ENCODE peak calls at places on chromosomes 16 and 17, in eight cellular contexts. G is left lung, R is aorta, W is psoas muscle, F is hepatocyte, V is vagina, D is Peyer's patch, L is SJSA1. N is an unnamed sample. For H3K4me1, the result is how much of the 10 kb centered on the place peaks cover.

GRCh38 chr16:66364117-66364958 is 2.2 kb upstream of the CDH5 start:
- DNase-seq in G (no peak), R (no peak), W (peak), F (no peak), V (no peak), D (no peak), L (no peak), N (peak)

GRCh38 chr16:30407794-30408534 is 558 bp downstream of the ZNF771 start:
- DNase-seq in G (no peak), R (no peak), W (no peak), F (no peak), V (no peak), D (no peak), L (no peak), N (no peak)

GRCh38 chr16:2054543-2055245 is 6.9 kb downstream of the TSC2 start:
- DNase-seq in G (no peak), R (no peak), W (no peak), F (no peak), V (no peak), D (peak), L (no peak), N (peak)

GRCh38 chr17:12769981-12770380 is 19.3 kb upstream of the ARHGAP44 start:
- DNase-seq in G (no peak), R (no peak), W (no peak), F (no peak), V (no peak), D (no peak), L (no peak), N (no peak)

GRCh38 chr17:33240397-33240796 is 52.7 kb downstream of the ASIC2 start:
- DNase-seq in G (no peak), R (no peak), W (no peak), F (no peak), V (no peak), D (no peak), L (no peak), N (no peak)

GRCh38 chr17:16297367-16298139 is 55.7 kb downstream of the CENPV start:
- DNase-seq in G (no peak), R (peak), W (no peak), F (peak), V (no peak), D (peak), L (no peak), N (peak)

GRCh38 chr17:31508310-31509094 is 117.0 kb downstream of the RAB11FIP4 start:
- DNase-seq in G (no peak), R (no peak), W (peak), F (no peak), V (no peak), D (peak), L (no peak), N (no peak)

GRCh38 chr16:89096768-89097527 is 3.3 kb downstream of the ACSF3 start:
- DNase-seq in G (peak), R (no peak), W (no peak), F (no peak), V (no peak), D (no peak), L (no peak), N (no peak)

GRCh38 chr16:66569131-66569530 is 2.9 kb downstream of the CMTM1 start:
- DNase-seq in G (no peak), R (no peak), W (no peak), F (no peak), V (no peak), D (no peak), L (peak), N (no peak)

GRCh38 chr16:83995756-83996155 is 27.7 kb downstream of the NECAB2 start:
- DNase-seq in G (no peak), R (no peak), W (no peak), F (peak), V (no peak), D (no peak), L (no peak), N (peak)

GRCh38 chr16:87578531-87578930 is 23.8 kb upstream of the JPH3 start:
- DNase-seq in G (peak), R (peak), W (no peak), F (no peak), V (no peak), D (no peak), L (no peak), N (no peak)

GRCh38 chr17:6365187-6365943 is 69.6 kb downstream of the AIPL1 start:
- DNase-seq in G (no peak), R (no peak), W (no peak), F (peak), V (peak), D (no peak), L (no peak), N (no peak)

GRCh38 chr17:20263595-20263994 is 203.7 kb downstream of the LGALS9B start:
- DNase-seq in G (no peak), R (no peak), W (no peak), F (no peak), V (no peak), D (no peak), L (peak), N (no peak)

GRCh38 chr17:2929881-2930533 is 133.4 kb downstream of the OR1D5 start:
- DNase-seq in G (no peak), R (no peak), W (no peak), F (peak), V (no peak), D (peak), L (peak), N (peak)

GRCh38 chr17:66348605-66349165 is 46.3 kb downstream of the PRKCA start:
- DNase-seq in G (no peak), R (no peak), W (no peak), F (peak), V (no peak), D (peak), L (peak), N (peak)

GRCh38 chr17:40602445-40603443 is 37.5 kb upstream of the CCR7 start:
- DNase-seq in G (no peak), R (no peak), W (no peak), F (no peak), V (no peak), D (no peak), L (no peak), N (no peak)

GRCh38 chr16:11004957-11005610 is 60.7 kb downstream of the CLEC16A start:
- DNase-seq in G (no peak), R (no peak), W (no peak), F (no peak), V (no peak), D (no peak), L (no peak), N (no peak)

GRCh38 chr16:49856741-49857330 is 924 bp upstream of the ZNF423 start:
- DNase-seq in G (peak), R (peak), W (peak), F (peak), V (no peak), D (peak), L (peak), N (peak)

GRCh38 chr16:53878216-53878615 is 174.3 kb downstream of the FTO start:
- DNase-seq in G (no peak), R (no peak), W (no peak), F (no peak), V (no peak), D (no peak), L (no peak), N (no peak)

GRCh38 chr16:9053006-9053601 is 38.3 kb upstream of the HAPSTR1 start:
- DNase-seq in G (no peak), R (peak), W (peak), F (peak), V (no peak), D (peak), L (no peak), N (peak)

GRCh38 chr17:7056386-7056785 is 12.5 kb upstream of the SLC16A11 start:
- DNase-seq in G (no peak), R (no peak), W (no peak), F (no peak), V (no peak), D (no peak), L (peak), N (no peak)

GRCh38 chr17:28538296-28538895 is 14.0 kb downstream of the UNC119 start:
- DNase-seq in G (no peak), R (peak), W (no peak), F (no peak), V (no peak), D (no peak), L (no peak), N (no peak)
- H3K27ac ChIP-seq in G (no peak), R (no peak), W (no peak), F (no peak), V (no peak), D (no peak), L (no peak), N (no peak)

GRCh38 chr16:4115209-4115940 is 867 bp downstream of the ADCY9 start:
- DNase-seq in G (peak), R (peak), W (peak), F (peak), V (no peak), D (peak), L (peak), N (peak)

GRCh38 chr16:4114257-4115208 is 1.7 kb downstream of the ADCY9 start:
- DNase-seq in G (peak), R (peak), W (peak), F (no peak), V (no peak), D (no peak), L (no peak), N (no peak)

GRCh38 chr16:4115941-4116327 is 308 bp downstream of the ADCY9 start:
- DNase-seq in G (no peak), R (no peak), W (no peak), F (no peak), V (no peak), D (no peak), L (no peak), N (no peak)

GRCh38 chr16:4117250-4117578 is 972 bp upstream of the ADCY9 start:
- DNase-seq in G (no peak), R (no peak), W (no peak), F (no peak), V (no peak), D (no peak), L (no peak), N (no peak)

DNA sequence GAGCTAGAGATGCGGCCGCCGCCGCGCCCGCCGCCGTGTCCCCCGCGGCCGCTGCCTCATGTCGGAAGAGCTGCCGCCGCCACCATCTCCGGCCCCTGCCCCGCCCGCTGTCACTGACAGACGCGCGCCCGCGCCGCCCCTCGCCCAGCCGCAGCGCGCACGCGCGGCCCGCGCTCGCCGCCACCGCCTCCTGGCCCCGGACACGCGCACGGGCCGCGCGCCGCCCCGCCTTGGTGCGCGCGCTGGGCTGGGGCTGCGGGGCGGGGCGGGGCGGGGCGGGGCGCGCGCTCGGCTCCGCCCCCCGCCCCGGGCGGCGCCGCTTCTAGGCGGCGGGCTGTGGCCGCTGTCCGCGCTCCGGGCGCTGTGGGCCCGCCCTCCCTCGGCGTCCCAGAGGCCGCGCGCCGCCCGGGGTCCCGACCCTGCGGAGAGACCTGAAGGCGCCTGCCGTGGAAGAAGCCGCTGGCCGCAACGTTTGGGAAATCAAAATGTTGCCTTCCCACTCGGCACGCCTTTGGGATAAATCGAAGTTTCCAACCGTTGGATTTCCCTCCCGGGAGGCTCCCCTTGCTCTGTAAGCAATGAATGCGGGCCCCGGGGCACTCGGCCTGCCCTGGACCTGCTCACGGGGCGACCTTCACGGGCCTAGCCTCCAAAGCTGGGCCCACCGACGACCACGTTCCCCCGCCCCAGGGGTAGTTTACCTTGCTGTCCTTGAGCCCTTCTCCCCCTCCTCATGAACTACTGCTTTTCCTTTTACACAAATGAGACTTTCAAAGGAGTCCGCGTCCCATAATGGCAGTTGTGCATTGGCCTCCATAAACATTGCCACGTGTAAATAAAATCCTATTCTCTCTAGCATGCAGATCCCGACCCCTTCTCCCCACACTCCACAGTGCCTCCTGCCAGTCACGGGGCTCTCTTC is at the start of gene ADCY9:
- DNase-seq in G (peak), R (peak), W (peak), F (peak), V (no peak), D (peak), L (peak), N (peak)
- H3K4me1 ChIP-seq in G (under half), R (under half), W (under half), F (under half), V (half or more), D (under half), L (under half), N (under half)

DNA sequence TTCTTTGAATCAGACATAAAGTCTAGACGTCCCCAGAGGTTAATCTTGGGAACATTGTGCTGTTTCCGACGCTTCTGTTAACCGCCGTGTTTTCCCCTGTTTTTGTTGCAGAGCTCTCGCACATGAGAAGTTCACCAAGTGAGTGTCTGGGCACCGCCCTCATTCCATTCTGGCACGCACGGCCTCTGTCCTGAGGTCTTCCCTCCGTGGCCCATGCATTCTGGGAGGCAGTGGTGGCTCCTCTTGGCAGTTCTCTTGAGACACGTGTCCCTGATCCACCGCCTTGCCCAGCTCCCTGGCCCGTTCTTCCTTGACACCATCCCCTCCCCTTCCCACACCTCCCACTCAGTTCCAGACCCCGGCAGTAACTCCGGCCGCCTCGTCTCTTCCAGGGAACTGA is 86.0 kb upstream of the PLCG2 start:
- DNase-seq in G (peak), R (no peak), W (no peak), F (no peak), V (no peak), D (no peak), L (peak), N (no peak)
- H3K27ac ChIP-seq in G (no peak), R (no peak), W (no peak), F (no peak), V (peak), D (no peak), L (peak), N (peak)

GRCh38 chr16:27238591-27238990 is 30.0 kb downstream of the NSMCE1 start:
- DNase-seq in G (no peak), R (no peak), W (no peak), F (no peak), V (no peak), D (peak), L (no peak), N (no peak)

GRCh38 chr16:27239026-27239425 is 29.5 kb downstream of the NSMCE1 start:
- DNase-seq in G (no peak), R (no peak), W (no peak), F (no peak), V (peak), D (peak), L (no peak), N (no peak)

GRCh38 chr16:27240948-27241531 is 27.5 kb downstream of the NSMCE1 start:
- DNase-seq in G (no peak), R (no peak), W (no peak), F (no peak), V (peak), D (peak), L (no peak), N (no peak)

GRCh38 chr16:27241658-27242057 is 26.9 kb downstream of the NSMCE1 start:
- DNase-seq in G (no peak), R (no peak), W (no peak), F (no peak), V (peak), D (peak), L (no peak), N (no peak)

DNA sequence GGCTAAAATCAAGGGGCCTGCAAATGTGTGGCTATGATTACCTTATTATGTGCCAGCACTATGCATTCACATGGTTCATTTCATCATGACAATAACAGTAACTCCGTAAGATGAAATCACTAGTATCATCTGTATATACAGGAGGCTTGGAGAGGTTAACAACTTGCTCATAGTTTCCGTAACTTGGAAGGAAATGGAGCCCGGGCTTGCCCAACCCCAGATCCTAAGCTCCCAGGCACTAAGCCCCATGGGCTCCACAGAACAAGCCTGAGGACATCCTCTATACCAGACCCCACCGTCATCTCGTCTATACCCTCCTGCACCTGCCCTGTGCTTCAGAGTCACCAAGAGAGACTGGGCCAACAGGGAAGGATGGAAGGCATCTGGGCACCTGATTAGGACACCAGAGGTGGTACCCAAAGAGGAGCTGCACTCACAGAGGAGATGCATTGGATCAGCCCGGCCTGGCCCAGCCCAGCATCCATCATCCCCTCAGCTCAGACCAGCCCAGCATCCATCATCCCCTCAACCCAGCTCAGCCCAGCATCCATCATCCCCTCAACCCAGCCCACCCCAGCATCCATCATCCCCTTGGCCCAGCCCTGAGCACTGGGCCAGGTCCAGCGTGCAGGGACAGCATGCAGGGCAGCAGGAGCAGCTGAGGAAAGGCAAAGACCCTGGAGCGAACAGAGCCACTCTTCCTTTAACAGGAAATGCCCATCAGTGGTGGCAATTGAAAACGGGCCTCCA is 28.5 kb downstream of the NSMCE1 start:
- DNase-seq in G (no peak), R (no peak), W (no peak), F (no peak), V (peak), D (peak), L (no peak), N (no peak)
- H3K4me1 ChIP-seq in G (half or more), R (under half), W (under half), F (under half), V (half or more), D (under half), L (under half), N (half or more)

GRCh38 chr17:4201231-4201630 is 58.2 kb downstream of the CYB5D2 start:
- DNase-seq in G (no peak), R (no peak), W (no peak), F (no peak), V (no peak), D (no peak), L (no peak), N (no peak)

GRCh38 chr17:4206945-4207344 is 56.8 kb downstream of the ANKFY1 start:
- DNase-seq in G (no peak), R (no peak), W (no peak), F (no peak), V (no peak), D (no peak), L (no peak), N (no peak)

GRCh38 chr17:4204676-4205075 is 59.1 kb downstream of the ANKFY1 start:
- DNase-seq in G (no peak), R (no peak), W (peak), F (peak), V (no peak), D (peak), L (no peak), N (peak)

GRCh38 chr17:4205917-4206316 is 57.9 kb downstream of the ANKFY1 start:
- DNase-seq in G (no peak), R (no peak), W (no peak), F (no peak), V (no peak), D (no peak), L (no peak), N (no peak)

GRCh38 chr17:4204190-4204589 is 59.6 kb downstream of the ANKFY1 start:
- DNase-seq in G (no peak), R (no peak), W (no peak), F (no peak), V (no peak), D (no peak), L (no peak), N (no peak)
- H3K27ac ChIP-seq in G (no peak), R (peak), W (peak), F (peak), V (peak), D (peak), L (no peak), N (peak)

GRCh38 chr17:36546418-36547093 is 1.8 kb downstream of the GGNBP2 start:
- DNase-seq in G (no peak), R (no peak), W (no peak), F (no peak), V (no peak), D (no peak), L (peak), N (no peak)
- H3K4me1 ChIP-seq in G (half or more), R (under half), W (half or more), F (under half), V (half or more), D (under half), L (under half), N (half or more)

GRCh38 chr17:43213545-43213944 is 1.9 kb downstream of the TMEM106A start:
- DNase-seq in G (no peak), R (no peak), W (no peak), F (no peak), V (no peak), D (no peak), L (no peak), N (no peak)
- H3K27ac ChIP-seq in G (no peak), R (no peak), W (no peak), F (no peak), V (no peak), D (no peak), L (no peak), N (peak)